ENCODE peak calls at places on chromosomes 13 and 19, in nine cellular contexts. M is WERI-Rb-1; W is RWPE1; N is stimulated activated naive CD8-positive, alpha-beta T cell treated with anti-CD3 and anti-CD28 coated beads, Interleukin-15, amount 100 ng/mL, for 72 hours; K is DMS79; J is T-helper 2 cell; I is stimulated activated CD4-positive, alpha-beta T cell treated with anti-CD3 and anti-CD28 coated beads, Interleukin-15, amount 100 ng/mL, for 24 hours; B is stimulated activated CD8-positive, alpha-beta memory T cell treated with anti-CD3 and anti-CD28 coated beads, Interleukin-4, amount 100 ng/mL, for 1 hour; X is activated CD8-positive, alpha-beta memory T cell treated with anti-CD3 and anti-CD28 coated beads for 4 hours. O is an unnamed sample.

GRCh38 chr19:54154603-54155345 is 4.7 kb downstream of the LENG1 start:
- DNase-seq in M (no peak), W (no peak), N (peak), K (no peak), J (no peak), I (peak), B (no peak), X (no peak), O (no peak)

GRCh38 chr13:38905081-38905480 is 85.5 kb downstream of the STOML3 start:
- DNase-seq in M (no peak), W (no peak), N (no peak), K (no peak), J (no peak), I (no peak), B (no peak), X (no peak), O (no peak)

GRCh38 chr13:49060698-49061387 is 85.1 kb downstream of the FNDC3A start:
- DNase-seq in M (no peak), W (peak), N (no peak), K (no peak), J (no peak), I (no peak), B (no peak), X (no peak), O (no peak)

GRCh38 chr13:55553736-55554135 is 1587.0 kb upstream of the PRR20A start:
- DNase-seq in M (no peak), W (no peak), N (no peak), K (no peak), J (no peak), I (no peak), B (no peak), X (no peak), O (no peak)

GRCh38 chr19:21158523-21159135 is 16.8 kb downstream of the ZNF431 start:
- DNase-seq in M (no peak), W (no peak), N (no peak), K (no peak), J (no peak), I (no peak), B (no peak), X (no peak), O (no peak)

GRCh38 chr19:3680939-3681338 is 19.3 kb downstream of the PIP5K1C start:
- DNase-seq in M (no peak), W (no peak), N (no peak), K (no peak), J (no peak), I (no peak), B (no peak), X (no peak), O (no peak)

GRCh38 chr19:7900931-7901330 is 2.7 kb upstream of the MAP2K7 start:
- DNase-seq in M (no peak), W (no peak), N (no peak), K (no peak), J (no peak), I (no peak), B (no peak), X (no peak), O (no peak)

GRCh38 chr19:38744298-38744681 is at the start of gene CAPN12:
- DNase-seq in M (no peak), W (no peak), N (no peak), K (no peak), J (no peak), I (no peak), B (no peak), X (no peak), O (no peak)

GRCh38 chr19:19514215-19514633 is 1.1 kb downstream of the TSSK6 start:
- DNase-seq in M (no peak), W (no peak), N (no peak), K (no peak), J (no peak), I (peak), B (no peak), X (no peak), O (no peak)

GRCh38 chr13:27977476-27978300 is 8.6 kb upstream of the CDX2 start:
- DNase-seq in M (no peak), W (no peak), N (no peak), K (no peak), J (no peak), I (no peak), B (no peak), X (no peak), O (no peak)

GRCh38 chr13:110409581-110409992 is 102.5 kb downstream of the COL4A2 start:
- DNase-seq in M (no peak), W (no peak), N (no peak), K (no peak), J (no peak), I (no peak), B (no peak), X (no peak), O (no peak)

GRCh38 chr19:3276341-3276799 is 51.9 kb downstream of the CELF5 start:
- DNase-seq in M (peak), W (peak), N (no peak), K (no peak), J (peak), I (peak), B (no peak), X (peak), O (no peak)

GRCh38 chr13:19178901-19179593 is 2.6 kb downstream of the TUBA3C start:
- DNase-seq in M (no peak), W (no peak), N (no peak), K (no peak), J (no peak), I (no peak), B (no peak), X (no peak), O (no peak)

GRCh38 chr13:32938907-32939306 is 77.3 kb upstream of the KL start:
- DNase-seq in M (no peak), W (peak), N (no peak), K (no peak), J (no peak), I (no peak), B (no peak), X (no peak), O (no peak)

GRCh38 chr19:30093966-30094770 is 152.1 kb downstream of the URI1 start:
- DNase-seq in M (no peak), W (no peak), N (no peak), K (no peak), J (no peak), I (no peak), B (no peak), X (no peak), O (no peak)

GRCh38 chr13:114142640-114143490 is 10.4 kb upstream of the RASA3 start:
- DNase-seq in M (no peak), W (no peak), N (peak), K (peak), J (peak), I (peak), B (no peak), X (no peak), O (peak)

GRCh38 chr13:31951215-31951678 is 80.3 kb upstream of the FRY start:
- DNase-seq in M (peak), W (no peak), N (no peak), K (no peak), J (no peak), I (no peak), B (no peak), X (no peak), O (no peak)

GRCh38 chr13:109180905-109181425 is 551.6 kb downstream of the MYO16 start:
- DNase-seq in M (no peak), W (no peak), N (no peak), K (no peak), J (no peak), I (no peak), B (no peak), X (no peak), O (no peak)

GRCh38 chr19:52689804-52690394 is 44.9 kb downstream of the ZNF611 start:
- DNase-seq in M (peak), W (peak), N (peak), K (peak), J (peak), I (peak), B (no peak), X (peak), O (no peak)

GRCh38 chr19:43664008-43664407 is 6.0 kb downstream of the PLAUR start:
- DNase-seq in M (no peak), W (no peak), N (no peak), K (no peak), J (no peak), I (peak), B (no peak), X (no peak), O (no peak)

GRCh38 chr19:8615813-8616596 is 5.5 kb upstream of the ADAMTS10 start:
- DNase-seq in M (peak), W (peak), N (peak), K (no peak), J (peak), I (peak), B (peak), X (no peak), O (no peak)

GRCh38 chr13:46185634-46186033 is 3.7 kb upstream of the LCP1 start:
- DNase-seq in M (no peak), W (no peak), N (no peak), K (no peak), J (no peak), I (no peak), B (no peak), X (no peak), O (no peak)

O was measured in NCI-H187 treated with DMSO at 0.1 percent for 48 hours.